ENCODE peak calls at places on chromosomes 11 and 22, in five cellular contexts. C is retinal pigment epithelial cell, L is breast epithelium, W is right lobe of liver, Q is left ventricle myocardium inferior. T is an unnamed sample.

GRCh38 chr11:120820040-120820439 is 203.9 kb upstream of the TBCEL start:
- DNase-seq in Q (no peak), L (no peak), W (no peak), C (no peak), T (no peak)

GRCh38 chr11:111413849-111414248 is 34.8 kb upstream of the POU2AF1 start:
- DNase-seq in L (no peak), C (no peak), Q (no peak), W (no peak), T (no peak)

GRCh38 chr22:35601743-35602633 is 15.1 kb downstream of the MB start:
- DNase-seq in C (no peak), W (no peak), Q (no peak), L (no peak), T (peak)

GRCh38 chr22:42500164-42500835 is 19.3 kb downstream of the RRP7A start:
- DNase-seq in L (peak), Q (peak), C (peak), W (peak), T (peak)

GRCh38 chr22:37197451-37198289 is 9.6 kb upstream of the C1QTNF6 start:
- DNase-seq in Q (no peak), C (no peak), W (peak), L (peak), T (peak)

GRCh38 chr11:134987828-134988227 is 575.8 kb upstream of the B3GAT1 start:
- DNase-seq in Q (no peak), L (no peak), W (no peak), C (no peak), T (no peak)

GRCh38 chr22:44500623-44501022 is 2.6 kb upstream of the RTL6 start:
- DNase-seq in C (no peak), L (no peak), Q (no peak), W (no peak), T (no peak)

GRCh38 chr11:9594267-9595046 is 21.0 kb downstream of the WEE1 start:
- DNase-seq in C (no peak), L (no peak), W (no peak), Q (no peak), T (peak)

GRCh38 chr11:20373568-20374209 is 10.2 kb downstream of the HTATIP2 start:
- DNase-seq in L (no peak), W (no peak), Q (no peak), C (no peak), T (peak)

GRCh38 chr22:25774575-25775026 is 32.6 kb downstream of the MYO18B start:
- DNase-seq in Q (no peak), W (no peak), L (no peak), C (no peak), T (no peak)

GRCh38 chr22:30612789-30613188 is 5.8 kb downstream of the TCN2 start:
- DNase-seq in L (no peak), C (no peak), Q (no peak), W (no peak), T (no peak)

GRCh38 chr11:95363710-95364109 is 132.7 kb upstream of the SESN3 start:
- DNase-seq in Q (no peak), L (no peak), C (no peak), W (no peak), T (no peak)

GRCh38 chr11:119417726-119418540 is 5.0 kb downstream of the THY1 start:
- DNase-seq in Q (no peak), C (no peak), W (no peak), L (no peak), T (peak)

GRCh38 chr11:74937696-74938475 is 11.0 kb downstream of the XRRA1 start:
- DNase-seq in C (no peak), L (no peak), W (no peak), Q (no peak), T (no peak)

GRCh38 chr11:65130631-65131416 is 3.5 kb downstream of the SYVN1 start:
- DNase-seq in L (no peak), C (no peak), W (no peak), Q (no peak), T (no peak)
- H3K4me3 ChIP-seq in L (no peak), C (no peak), W (no peak), Q (no peak), T (no peak)

DNA sequence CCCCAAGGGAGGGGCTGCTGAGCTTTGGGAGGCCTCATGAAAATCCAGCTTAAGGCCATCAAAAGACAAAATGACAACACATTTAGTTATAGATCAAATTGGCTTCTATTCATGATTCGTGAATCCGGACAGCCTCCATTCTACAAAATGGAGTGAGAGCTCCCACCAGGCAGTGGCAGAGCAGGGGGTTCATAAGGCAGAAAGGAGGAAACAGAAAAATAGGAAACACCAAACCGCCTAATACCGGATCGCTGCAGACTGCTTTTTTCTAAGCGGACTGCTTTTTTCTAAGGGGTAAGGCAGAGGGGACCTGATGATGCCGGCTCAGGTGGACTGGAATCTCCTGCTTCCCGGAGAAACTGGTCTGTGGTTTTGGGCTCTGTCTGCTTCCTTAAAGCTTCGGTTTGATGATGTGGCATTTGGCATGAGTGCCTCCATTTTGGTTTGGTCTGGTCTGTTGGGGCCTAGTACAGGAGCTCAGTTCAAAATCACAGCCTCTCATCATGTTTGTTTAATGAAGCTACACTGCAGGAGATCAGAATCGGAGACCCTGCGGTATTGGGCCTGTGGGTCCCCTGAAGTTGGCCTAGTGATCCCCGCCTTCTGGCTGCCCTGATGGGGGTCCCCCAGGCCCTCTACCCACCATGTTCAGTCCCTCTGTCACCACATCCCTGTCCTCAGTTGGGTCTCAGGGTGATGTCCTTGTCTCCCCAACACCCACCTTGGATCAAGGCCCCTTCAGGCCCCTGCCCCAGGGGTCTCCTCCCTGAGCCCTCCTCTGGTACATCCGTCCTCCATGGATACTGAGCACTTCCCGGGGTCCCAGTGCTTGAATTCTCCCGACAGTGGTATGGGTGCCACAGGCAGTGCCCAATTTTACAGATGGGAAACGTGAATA is 1.2 kb downstream of the ALDH3B1 start:
- DNase-seq in Q (no peak), W (no peak), L (no peak), C (no peak), T (no peak)
- H3K4me3 ChIP-seq in Q (peak), W (peak), L (peak), C (peak), T (peak)

GRCh38 chr11:93467054-93467453 is 76.1 kb downstream of the SMCO4 start:
- DNase-seq in C (no peak), L (no peak), Q (no peak), W (no peak), T (no peak)
- H3K4me3 ChIP-seq in C (no peak), L (no peak), Q (no peak), W (no peak), T (no peak)

GRCh38 chr11:14638561-14638960 is 5.0 kb upstream of the PDE3B start:
- DNase-seq in L (no peak), W (peak), C (no peak), Q (no peak), T (no peak)
- H3K4me3 ChIP-seq in L (no peak), W (no peak), C (no peak), Q (no peak), T (no peak)

GRCh38 chr11:35478411-35479139 is 46.8 kb downstream of the PAMR1 start:
- DNase-seq in W (peak), C (no peak), L (no peak), Q (no peak), T (no peak)
- H3K4me3 ChIP-seq in W (no peak), C (no peak), L (no peak), Q (no peak), T (no peak)